ENCODE peak calls at places on chromosome 13, in ten cellular contexts. D, B, O, Y, Q, A, L, G, N and Z are unnamed samples.
A peak's percentile ranks its signal among the peaks of the same experiment; 100 is the strongest.

GRCh38 chr13:84653915-84654534 is 771.8 kb upstream of the SLITRK1 start:
- DNase-seq in L (no peak), O (no peak), A (no peak), N (no peak), G (no peak), Q (no peak), Y (no peak), D (no peak), B (no peak), Z (no peak)

GRCh38 chr13:20525601-20526544 is at the start of gene CRYL1:
- DNase-seq in L (peak; percentile 82), N (peak; percentile 72), Q (peak; percentile 59), D (peak; percentile 59), O (peak; percentile 94), B (peak; percentile 74), A (peak; percentile 65), Y (peak; percentile 87), G (peak; percentile 97), Z (peak; percentile 41)

GRCh38 chr13:95275322-95276118 is 25.7 kb downstream of the ABCC4 start:
- DNase-seq in A (peak; percentile 44), G (no peak), O (no peak), L (no peak), D (no peak), B (no peak), N (no peak), Q (no peak), Y (no peak), Z (no peak)

GRCh38 chr13:113291997-113292862 is 4.8 kb upstream of the LAMP1 start:
- DNase-seq in N (peak; percentile 7), Q (no peak), A (no peak), Y (no peak), G (peak; percentile 40), L (peak; percentile 3), B (peak; percentile 74), O (peak; percentile 92), D (no peak), Z (no peak)

GRCh38 chr13:71577127-71577526 is 289.9 kb downstream of the DACH1 start:
- DNase-seq in G (no peak), O (no peak), A (peak; percentile 10), N (no peak), Q (no peak), Y (no peak), D (no peak), L (peak; percentile 1), B (no peak), Z (no peak)

GRCh38 chr13:100129605-100130004 is 40.7 kb downstream of the PCCA start:
- DNase-seq in B (no peak), Q (no peak), Y (no peak), D (no peak), G (no peak), N (no peak), A (no peak), L (peak; percentile 18), O (no peak), Z (no peak)

GRCh38 chr13:101291647-101292515 is 124.4 kb downstream of the NALCN start:
- DNase-seq in N (no peak), D (no peak), Y (no peak), B (no peak), O (no peak), G (no peak), A (no peak), L (peak; percentile 29), Q (no peak), Z (no peak)

GRCh38 chr13:21399741-21400140 is 59.4 kb downstream of the ZDHHC20 start:
- DNase-seq in L (peak; percentile 18), G (no peak), Q (no peak), D (no peak), Y (no peak), N (no peak), B (no peak), O (no peak), A (peak; percentile 39), Z (no peak)

GRCh38 chr13:114315074-114315785 is 927 bp downstream of the CHAMP1 start:
- DNase-seq in L (no peak), O (no peak), G (peak; percentile 23), Q (no peak), Y (no peak), N (no peak), A (no peak), D (peak; percentile 41), B (no peak), Z (no peak)

GRCh38 chr13:29577135-29578051 is 18.1 kb downstream of the SLC7A1 start:
- DNase-seq in N (peak; percentile 73), A (no peak), Q (no peak), O (no peak), L (no peak), G (no peak), B (no peak), Y (peak; percentile 39), D (no peak), Z (no peak)

GRCh38 chr13:98809345-98809777 is 56.9 kb upstream of the SLC15A1 start:
- DNase-seq in Y (no peak), G (no peak), Q (no peak), N (no peak), D (no peak), B (no peak), A (no peak), L (no peak), O (no peak), Z (no peak)

GRCh38 chr13:44932850-44933251 is 56.4 kb downstream of the NUFIP1 start:
- DNase-seq in A (peak; percentile 92), L (peak; percentile 89), D (no peak), Q (no peak), O (no peak), Y (no peak), B (no peak), G (no peak), N (no peak), Z (no peak)

GRCh38 chr13:29676535-29676934 is 81.0 kb upstream of the SLC7A1 start:
- DNase-seq in L (peak; percentile 36), A (peak; percentile 6), O (no peak), D (no peak), B (no peak), G (peak; percentile 1), Y (no peak), N (no peak), Q (no peak), Z (no peak)

GRCh38 chr13:89497658-89498057 is 1826.5 kb downstream of the SLITRK5 start:
- DNase-seq in D (no peak), G (no peak), O (no peak), Y (no peak), Q (no peak), N (no peak), B (no peak), L (no peak), A (no peak), Z (no peak)

GRCh38 chr13:25874064-25874737 is 177.6 kb downstream of the SHISA2 start:
- DNase-seq in Q (peak; percentile 41), B (no peak), O (no peak), A (no peak), Y (no peak), L (no peak), D (no peak), N (no peak), G (no peak), Z (no peak)

GRCh38 chr13:46307554-46307953 is 79.5 kb downstream of the RUBCNL start:
- DNase-seq in N (no peak), L (no peak), G (no peak), Y (no peak), O (no peak), B (no peak), Q (peak; percentile 73), A (peak; percentile 10), D (no peak), Z (no peak)

GRCh38 chr13:110109910-110110309 is 197.0 kb downstream of the COL4A1 start:
- DNase-seq in D (no peak), A (peak; percentile 91), B (no peak), Q (no peak), Y (no peak), L (peak; percentile 90), G (no peak), O (peak; percentile 88), N (no peak), Z (peak; percentile 38)

GRCh38 chr13:23440821-23441608 is 7.5 kb upstream of the SACS start:
- DNase-seq in L (no peak), G (peak; percentile 47), O (no peak), A (no peak), D (no peak), Q (no peak), N (no peak), B (no peak), Y (no peak), Z (no peak)